ENCODE peak calls at places on chromosome 2, in four cellular contexts. Z, U, K and B are unnamed samples.

GRCh38 chr2:113992090-113992489 is 102.2 kb downstream of the ACTR3 start:
- DNase-seq in U (no peak), K (no peak), Z (no peak), B (no peak)

GRCh38 chr2:241304039-241304670 is 11.3 kb downstream of the HDLBP start:
- DNase-seq in U (no peak), Z (no peak), K (no peak), B (no peak)

GRCh38 chr2:64419591-64420165 is 34.3 kb upstream of the LGALSL start:
- DNase-seq in Z (no peak), K (no peak), U (no peak), B (no peak)

GRCh38 chr2:175007510-175007909 is 2.3 kb upstream of the CHN1 start:
- DNase-seq in Z (no peak), U (no peak), K (no peak), B (no peak)

GRCh38 chr2:45237850-45238542 is 228.7 kb upstream of the SIX2 start:
- DNase-seq in Z (no peak), K (peak; percentile 83), U (peak; percentile 74), B (no peak)

GRCh38 chr2:230942920-230943896 is 18.2 kb upstream of the GPR55 start:
- DNase-seq in K (no peak), U (no peak), Z (peak; percentile 43), B (peak; percentile 82)

GRCh38 chr2:54404270-54404669 is 51.9 kb upstream of the SPTBN1 start:
- DNase-seq in Z (no peak), K (no peak), U (no peak), B (no peak)

GRCh38 chr2:224922142-224922727 is 120.0 kb downstream of the DOCK10 start:
- DNase-seq in U (no peak), Z (no peak), K (no peak), B (peak; percentile 71)

GRCh38 chr2:236355911-236356310 is 91.7 kb upstream of the ASB18 start:
- DNase-seq in Z (peak; percentile 43), U (no peak), K (no peak), B (no peak)

GRCh38 chr2:230748087-230748486 is 35.4 kb downstream of the CAB39 start:
- DNase-seq in U (no peak), K (no peak), Z (no peak), B (no peak)

GRCh38 chr2:43054367-43054766 is 172.0 kb downstream of the ZFP36L2 start:
- DNase-seq in U (no peak), Z (no peak), K (no peak), B (no peak)
- TF ChIP-seq KDM1A in U (no peak), Z (no peak), K (no peak), B (no peak)

GRCh38 chr2:3626817-3627499 is 31.0 kb upstream of the ALLC start:
- DNase-seq in K (no peak), Z (peak; percentile 33), U (no peak), B (no peak)

GRCh38 chr2:3627500-3628100 is 30.4 kb upstream of the ALLC start:
- DNase-seq in Z (peak; percentile 24), U (no peak), K (no peak), B (no peak)

GRCh38 chr2:3628241-3628679 is 29.7 kb upstream of the ALLC start:
- DNase-seq in Z (peak; percentile 44), K (no peak), U (no peak), B (no peak)

GRCh38 chr2:3625186-3625585 is 30.3 kb downstream of the COLEC11 start:
- DNase-seq in Z (peak; percentile 27), K (no peak), U (no peak), B (no peak)

GRCh38 chr2:3626118-3626816 is 31.4 kb downstream of the COLEC11 start:
- DNase-seq in U (no peak), Z (no peak), K (peak; percentile 51), B (no peak)
- TF ChIP-seq KDM1A in U (no peak), Z (no peak), K (no peak), B (no peak)

DNA sequence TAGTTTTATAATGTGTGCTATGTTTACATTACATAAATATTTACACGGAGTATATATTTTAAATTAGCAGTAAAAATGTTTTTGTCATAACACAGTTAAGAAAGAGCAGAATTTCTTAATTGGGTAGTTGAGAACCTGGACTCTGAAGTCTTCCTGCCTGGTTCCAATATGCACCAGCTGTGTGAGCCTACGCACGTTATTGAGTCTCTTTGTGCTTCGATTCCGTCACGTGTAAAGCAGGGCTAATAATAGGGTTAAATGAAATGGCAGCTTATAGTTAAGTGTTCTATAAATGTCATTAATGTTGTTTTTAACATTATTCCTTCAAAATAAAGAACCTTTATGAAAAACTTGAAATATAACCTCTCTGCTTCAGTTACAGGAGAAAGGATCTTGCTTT is 1.2 kb upstream of the CCDC88A start:
- DNase-seq in Z (no peak), K (no peak), U (no peak), B (no peak)
- TF ChIP-seq KDM1A in Z (no peak), K (no peak), U (no peak), B (no peak)

GRCh38 chr2:86027913-86028762 is 77.5 kb downstream of the POLR1A start:
- DNase-seq in K (no peak), U (no peak), Z (no peak), B (no peak)
- TF ChIP-seq KDM1A in K (no peak), U (no peak), Z (no peak), B (no peak)

GRCh38 chr2:196315388-196316049 is 144.1 kb upstream of the STK17B start:
- DNase-seq in K (no peak), Z (no peak), U (peak; percentile 48), B (no peak)
- TF ChIP-seq KDM1A in K (no peak), Z (no peak), U (no peak), B (no peak)

GRCh38 chr2:173571887-173572680 is 217.4 kb downstream of the CDCA7 start:
- DNase-seq in Z (no peak), K (no peak), U (no peak), B (no peak)

GRCh38 chr2:173568054-173568453 is 213.4 kb downstream of the CDCA7 start:
- DNase-seq in K (peak; percentile 23), Z (peak; percentile 72), U (no peak), B (no peak)

GRCh38 chr2:173574304-173574703 is 219.6 kb downstream of the CDCA7 start:
- DNase-seq in Z (no peak), K (no peak), U (no peak), B (no peak)

GRCh38 chr2:173572848-173573247 is 218.2 kb downstream of the CDCA7 start:
- DNase-seq in Z (no peak), K (no peak), U (no peak), B (no peak)

DNA sequence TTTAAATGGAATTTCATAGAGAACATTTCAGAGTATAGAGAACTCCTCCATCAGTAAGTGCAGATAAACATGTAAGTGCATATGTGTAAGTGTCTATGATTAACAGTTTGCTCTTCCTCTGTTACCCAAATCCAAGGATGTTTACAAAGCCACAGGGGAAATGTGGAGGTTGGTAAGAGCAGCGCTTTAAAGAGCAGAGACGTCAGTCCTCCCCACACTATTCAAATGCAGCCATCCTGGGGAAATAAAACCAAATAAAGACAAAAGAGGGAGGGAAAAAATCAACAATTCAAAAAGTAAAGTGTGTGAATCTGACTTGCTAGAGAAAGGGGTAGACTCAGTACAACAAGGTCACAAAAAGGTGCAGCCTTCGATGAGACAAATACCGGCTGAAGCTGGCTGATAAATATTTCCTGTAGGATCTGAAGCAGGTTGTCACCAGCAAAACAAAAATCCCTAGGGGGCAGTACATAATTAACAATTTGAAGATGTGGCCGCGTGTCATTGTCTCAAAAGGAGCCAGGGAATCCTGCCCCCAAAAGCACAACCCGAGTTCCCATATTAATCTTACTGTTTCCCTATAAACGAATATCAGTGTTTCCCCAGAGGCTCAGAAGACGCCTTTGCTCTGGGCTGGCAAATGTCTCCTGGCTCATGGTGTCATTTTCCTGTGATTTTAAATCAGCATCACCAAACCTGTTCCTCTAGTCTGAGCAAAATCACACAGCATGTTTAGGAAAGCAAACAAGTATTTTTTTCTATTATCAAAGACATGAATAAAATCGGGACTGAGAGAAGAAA is 216.5 kb downstream of the CDCA7 start:
- DNase-seq in K (peak; percentile 26), U (peak; percentile 62), Z (no peak), B (no peak)
- TF ChIP-seq KDM1A in K (no peak), U (no peak), Z (no peak), B (no peak)

GRCh38 chr2:36562245-36562644 is 35.7 kb downstream of the FEZ2 start:
- DNase-seq in U (no peak), K (no peak), Z (no peak), B (no peak)

GRCh38 chr2:36561223-36561944 is 36.6 kb downstream of the FEZ2 start:
- DNase-seq in U (peak; percentile 72), Z (no peak), K (peak; percentile 18), B (no peak)

GRCh38 chr2:36556847-36557246 is 41.1 kb downstream of the FEZ2 start:
- DNase-seq in Z (no peak), U (no peak), K (no peak), B (no peak)

GRCh38 chr2:36560726-36561125 is 37.2 kb downstream of the FEZ2 start:
- DNase-seq in Z (no peak), K (no peak), U (no peak), B (no peak)

GRCh38 chr2:36559221-36559942 is 38.6 kb downstream of the FEZ2 start:
- DNase-seq in Z (no peak), U (no peak), K (no peak), B (no peak)
- TF ChIP-seq KDM1A in Z (no peak), U (no peak), K (no peak), B (no peak)

DNA sequence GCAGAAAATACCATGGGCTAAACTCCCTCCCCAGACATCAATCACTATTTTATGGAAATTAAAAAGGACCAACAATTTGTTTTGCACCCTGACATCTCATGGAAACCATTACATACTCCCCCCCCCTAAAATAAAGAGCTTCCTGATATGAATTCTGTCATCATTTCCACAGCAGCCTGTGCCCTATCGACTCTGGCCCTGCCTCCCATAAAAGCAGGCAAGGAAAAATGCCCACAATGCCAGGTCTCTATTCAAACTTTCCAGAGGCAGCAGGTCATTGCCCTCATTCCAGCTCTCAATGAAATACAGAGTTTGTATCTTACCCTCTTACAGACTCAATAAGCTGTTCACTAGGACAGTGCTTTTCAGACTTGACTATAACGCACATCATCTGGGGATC is 254.4 kb upstream of the TANK start:
- DNase-seq in U (no peak), Z (no peak), K (no peak), B (no peak)
- TF ChIP-seq KDM1A in U (no peak), Z (no peak), K (no peak), B (no peak)

DNA sequence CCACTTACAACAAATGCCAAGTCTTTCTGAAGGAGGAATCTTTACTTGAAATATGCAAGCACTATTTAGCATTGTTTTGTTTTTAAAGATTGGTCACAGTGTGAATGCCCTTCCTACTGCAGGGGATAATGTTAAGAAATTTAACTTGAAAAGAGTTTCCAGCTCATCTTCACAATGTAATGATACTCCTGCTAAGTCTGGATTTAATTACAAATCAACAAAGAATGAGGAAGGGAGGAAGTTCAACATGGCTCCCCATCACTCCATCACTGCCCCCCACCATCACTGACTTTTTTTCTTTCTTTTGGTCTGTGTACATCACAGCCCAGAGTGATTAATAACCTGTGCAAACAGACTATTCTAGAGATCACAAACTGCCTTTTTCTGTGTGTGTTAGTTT is 48.0 kb downstream of the SATB2 start:
- DNase-seq in K (no peak), Z (no peak), U (no peak), B (no peak)
- TF ChIP-seq KDM1A in K (no peak), Z (no peak), U (no peak), B (no peak)